ENCODE peak calls at places on chromosomes 1 and 21, in ten cellular contexts. H is H9; G is small intestine; J is CD8-positive, alpha-beta T cell; U is pancreas; X is transverse colon; C is ascending aorta; I is A673; T is psoas muscle; O is breast epithelium. E is an unnamed sample. For H3K4me1, the result is how much of the 10 kb centered on the place peaks cover.

GRCh38 chr1:24364975-24365678 is 46.0 kb downstream of the GRHL3 start:
- DNase-seq in U (no peak), G (no peak), H (no peak), O (no peak), I (peak), T (peak), X (no peak), C (no peak), J (no peak), E (peak)

GRCh38 chr1:22089787-22090186 is 37.3 kb downstream of the CDC42 start:
- DNase-seq in C (no peak), X (no peak), U (no peak), G (no peak), O (no peak), I (no peak), T (no peak), J (no peak), H (no peak), E (no peak)

GRCh38 chr1:25912076-25912831 is 6.0 kb upstream of the STMN1 start:
- DNase-seq in T (no peak), O (no peak), X (no peak), H (no peak), I (no peak), U (no peak), C (no peak), J (no peak), G (no peak), E (no peak)

GRCh38 chr1:7421471-7422075 is 349.5 kb upstream of the VAMP3 start:
- DNase-seq in X (peak), J (no peak), U (no peak), H (no peak), T (no peak), I (no peak), G (no peak), O (peak), C (no peak), E (no peak)

GRCh38 chr1:17654519-17654918 is 100.6 kb upstream of the ACTL8 start:
- DNase-seq in U (no peak), O (no peak), H (no peak), X (no peak), G (no peak), I (no peak), J (no peak), C (no peak), T (no peak), E (no peak)

GRCh38 chr21:19899645-19900044 is 1098.6 kb upstream of the NCAM2 start:
- DNase-seq in X (no peak), H (no peak), U (no peak), T (no peak), C (no peak), G (no peak), I (no peak), J (no peak), O (no peak), E (no peak)

GRCh38 chr1:106121728-106122127 is 934.7 kb upstream of the PRMT6 start:
- DNase-seq in O (no peak), J (no peak), X (no peak), U (no peak), T (no peak), H (no peak), G (no peak), I (no peak), C (no peak), E (no peak)

GRCh38 chr21:44699502-44700001 is 2.6 kb downstream of the KRTAP10-12 start:
- DNase-seq in J (no peak), G (no peak), I (no peak), X (no peak), T (no peak), O (no peak), U (no peak), C (no peak), H (no peak), E (no peak)

GRCh38 chr1:209609403-209610377 is 26.2 kb downstream of the CAMK1G start:
- DNase-seq in U (no peak), J (no peak), O (no peak), H (no peak), C (no peak), I (no peak), T (no peak), G (peak), X (no peak), E (no peak)

GRCh38 chr21:31493350-31493880 is 149.4 kb upstream of the TIAM1 start:
- DNase-seq in G (no peak), I (no peak), X (no peak), T (no peak), O (no peak), J (no peak), U (no peak), H (no peak), C (no peak), E (no peak)

GRCh38 chr1:205518616-205519540 is 14.4 kb downstream of the CDK18 start:
- DNase-seq in O (no peak), C (no peak), G (no peak), J (no peak), X (peak), U (peak), T (no peak), H (no peak), I (peak), E (no peak)

GRCh38 chr21:46431448-46431847 is 27.2 kb upstream of the DIP2A start:
- DNase-seq in O (no peak), X (no peak), J (no peak), H (no peak), U (no peak), T (no peak), I (no peak), G (no peak), C (no peak), E (no peak)

GRCh38 chr21:45844181-45844580 is 137.4 kb upstream of the COL6A1 start:
- DNase-seq in T (no peak), I (no peak), H (peak), X (no peak), O (peak), J (no peak), G (no peak), C (no peak), U (no peak), E (no peak)

GRCh38 chr1:43729816-43730463 is 22.6 kb downstream of the ST3GAL3 start:
- DNase-seq in U (no peak), G (no peak), O (no peak), X (no peak), T (no peak), H (no peak), J (no peak), I (no peak), C (no peak), E (no peak)

GRCh38 chr1:178650950-178651461 is 74.0 kb upstream of the RALGPS2 start:
- DNase-seq in U (no peak), I (no peak), J (no peak), G (peak), T (no peak), O (no peak), X (peak), C (no peak), H (no peak), E (peak)

GRCh38 chr1:16979475-16980327 is 719 bp downstream of the MFAP2 start:
- DNase-seq in X (no peak), H (no peak), C (no peak), T (no peak), J (no peak), O (no peak), G (no peak), I (peak), U (no peak), E (no peak)

GRCh38 chr1:11354893-11355593 is 82.0 kb downstream of the UBIAD1 start:
- DNase-seq in C (no peak), H (no peak), I (no peak), J (no peak), G (no peak), X (no peak), U (no peak), T (no peak), O (no peak), E (no peak)

GRCh38 chr1:50968884-50969610 is 998 bp upstream of the CDKN2C start:
- DNase-seq in C (no peak), J (peak), G (peak), T (peak), I (peak), O (no peak), H (peak), U (peak), X (peak), E (no peak)

GRCh38 chr1:44256762-44257554 is 43.7 kb downstream of the DMAP1 start:
- DNase-seq in G (no peak), C (no peak), T (no peak), I (no peak), U (no peak), J (no peak), X (no peak), O (no peak), H (no peak), E (no peak)

GRCh38 chr1:118945460-118945859 is 42.7 kb downstream of the TBX15 start:
- DNase-seq in C (no peak), J (no peak), T (no peak), U (no peak), I (peak), G (no peak), X (no peak), H (no peak), O (no peak), E (no peak)

DNA sequence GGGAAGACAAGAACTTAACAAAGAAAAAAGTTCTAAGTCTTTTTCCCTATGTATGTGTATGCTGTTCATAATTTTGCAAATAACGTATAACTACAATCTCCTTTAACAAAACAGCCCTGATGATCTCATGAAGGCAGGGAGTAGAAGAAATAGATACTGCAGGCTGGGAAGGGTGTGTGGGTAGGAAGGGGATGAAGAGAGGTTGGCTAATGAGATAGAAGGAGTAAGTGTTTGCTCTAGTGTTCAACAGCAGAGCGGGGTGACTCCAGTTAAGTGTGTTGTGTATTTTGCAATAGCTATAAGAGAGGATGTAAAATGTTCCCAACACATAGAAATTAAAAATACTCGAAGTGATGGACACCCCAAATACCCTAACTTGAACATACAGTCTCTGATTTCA is 20.1 kb downstream of the C1orf198 start:
- DNase-seq in J (no peak), H (no peak), G (no peak), I (no peak), O (no peak), C (no peak), X (no peak), T (no peak), U (no peak), E (no peak)
- H3K4me1 ChIP-seq in J (under half), H (under half), G (under half), I (under half), O (under half), C (half or more), X (under half), T (under half), U (under half), E (under half)

DNA sequence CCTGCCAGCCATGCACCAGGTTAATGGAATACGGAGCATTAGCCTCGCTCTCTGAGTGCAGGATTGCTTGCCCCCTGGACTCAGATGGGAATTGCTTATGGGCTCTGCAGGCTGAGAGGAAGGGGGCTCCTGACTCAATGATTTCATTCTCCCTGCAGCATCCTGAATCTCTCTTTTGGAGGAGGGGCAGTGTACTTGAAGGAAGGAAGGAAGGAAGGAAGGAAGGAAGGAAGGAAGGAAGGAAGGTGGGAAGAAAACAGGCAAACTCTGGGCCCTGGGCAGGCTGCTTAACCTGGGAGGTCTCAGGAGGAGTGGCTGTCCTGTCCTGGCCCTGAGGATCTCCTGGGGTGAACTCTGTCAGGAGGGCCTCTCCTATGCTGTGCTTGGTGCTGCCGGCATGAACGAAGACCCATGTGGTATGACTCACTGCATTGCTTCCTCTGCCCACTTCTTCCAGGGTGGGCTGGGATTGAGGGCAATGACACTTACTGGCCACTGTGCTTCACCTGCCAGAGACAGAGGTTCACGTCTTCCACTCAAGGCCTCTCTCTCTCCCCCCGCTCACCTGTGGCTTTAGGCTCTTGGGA is 257.1 kb upstream of the CSF3R start:
- DNase-seq in C (no peak), U (no peak), G (no peak), T (no peak), J (no peak), O (no peak), I (no peak), H (no peak), X (no peak), E (no peak)
- H3K4me1 ChIP-seq in C (under half), U (under half), G (under half), T (under half), J (under half), O (under half), I (under half), H (under half), X (under half), E (under half)

DNA sequence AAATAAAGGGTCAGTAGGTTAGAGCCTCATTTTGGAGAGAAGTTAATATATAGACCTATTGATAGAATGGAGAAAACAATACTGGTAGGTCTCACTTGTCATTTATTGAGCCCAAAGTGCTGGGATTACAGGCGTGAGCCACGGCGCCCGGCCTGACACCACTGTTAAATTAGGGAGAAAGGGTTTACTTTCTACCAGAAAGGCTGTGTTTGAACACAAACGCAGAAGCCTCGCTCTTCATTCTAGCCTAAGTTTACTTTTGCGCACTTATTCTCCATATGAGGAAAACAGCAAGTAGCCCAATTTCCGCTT is 710 bp upstream of the PRPF3 start:
- DNase-seq in O (no peak), U (no peak), X (no peak), I (peak), T (no peak), H (no peak), G (peak), J (no peak), C (no peak), E (no peak)
- H3K4me1 ChIP-seq in O (under half), U (under half), X (under half), I (under half), T (under half), H (under half), G (under half), J (under half), C (under half), E (under half)

GRCh38 chr1:33332357-33332789 is 11.5 kb upstream of the A3GALT2 start:
- DNase-seq in G (no peak), J (no peak), X (no peak), H (no peak), C (no peak), O (peak), T (peak), U (no peak), I (no peak), E (no peak)
- H3K4me1 ChIP-seq in G (under half), J (under half), X (under half), H (under half), C (half or more), O (under half), T (half or more), U (under half), I (under half), E (under half)

DNA sequence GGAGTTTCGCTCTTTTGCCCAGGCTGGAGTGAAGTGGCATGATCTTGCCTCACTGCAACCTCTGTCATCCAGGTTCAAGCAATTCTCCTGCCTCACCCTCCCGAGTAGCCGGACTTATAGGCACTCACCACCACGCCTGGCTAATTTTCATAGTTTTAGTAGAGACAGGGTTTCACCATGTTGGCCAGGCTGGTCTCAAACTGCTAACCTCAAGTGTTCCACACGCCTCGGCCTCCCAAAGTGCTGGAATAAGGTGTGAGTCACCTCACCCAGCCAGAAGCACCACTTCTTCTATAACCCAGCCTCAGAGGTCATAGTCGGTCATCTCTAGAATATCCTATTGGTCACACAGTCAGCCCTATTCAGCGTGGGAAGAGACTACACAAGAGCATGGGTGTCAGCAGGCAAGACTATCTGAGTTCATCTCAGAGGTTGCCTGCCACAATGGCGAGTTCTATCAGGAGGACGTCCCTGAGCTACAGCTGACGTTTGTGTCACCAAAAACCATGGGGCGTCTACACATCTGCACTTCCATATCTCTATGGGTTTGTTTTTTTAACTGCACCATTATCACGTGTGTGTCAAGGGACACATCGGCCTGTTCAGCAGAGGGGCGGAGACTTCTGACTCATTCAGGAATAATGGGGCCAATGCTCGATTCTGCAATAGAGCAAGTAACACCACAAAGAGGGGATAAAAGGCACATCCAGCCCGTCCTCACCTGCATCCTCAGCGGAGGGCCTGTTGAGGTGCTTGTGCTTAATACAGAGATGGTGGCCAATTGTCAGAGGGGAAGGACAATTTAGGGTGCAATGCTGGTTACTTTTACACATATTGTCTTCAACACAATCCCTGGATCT is 256.3 kb upstream of the IRF2BP2 start:
- DNase-seq in G (peak), H (no peak), O (no peak), J (no peak), T (peak), U (no peak), X (peak), I (peak), C (peak), E (peak)
- H3K4me1 ChIP-seq in G (under half), H (under half), O (under half), J (under half), T (under half), U (under half), X (under half), I (under half), C (under half), E (half or more)

GRCh38 chr21:42225571-42226155 is 6.7 kb downstream of the ABCG1 start:
- DNase-seq in G (no peak), I (no peak), O (no peak), T (no peak), C (no peak), J (no peak), X (no peak), H (no peak), U (no peak), E (no peak)
- H3K4me1 ChIP-seq in G (under half), I (under half), O (under half), T (under half), C (under half), J (under half), X (under half), H (under half), U (under half), E (under half)

GRCh38 chr1:234727018-234727757 is 117.2 kb upstream of the IRF2BP2 start:
- DNase-seq in C (no peak), I (peak), J (no peak), O (no peak), G (no peak), T (no peak), U (no peak), H (no peak), X (no peak), E (peak)
- H3K4me1 ChIP-seq in C (under half), I (half or more), J (half or more), O (under half), G (under half), T (under half), U (under half), H (under half), X (under half), E (half or more)

GRCh38 chr1:204149635-204150565 is 1.9 kb downstream of the ETNK2 start:
- DNase-seq in C (no peak), O (no peak), J (no peak), I (no peak), G (no peak), H (no peak), U (no peak), T (no peak), X (no peak), E (no peak)
- H3K4me1 ChIP-seq in C (under half), O (under half), J (under half), I (under half), G (under half), H (under half), U (under half), T (under half), X (under half), E (under half)

DNA sequence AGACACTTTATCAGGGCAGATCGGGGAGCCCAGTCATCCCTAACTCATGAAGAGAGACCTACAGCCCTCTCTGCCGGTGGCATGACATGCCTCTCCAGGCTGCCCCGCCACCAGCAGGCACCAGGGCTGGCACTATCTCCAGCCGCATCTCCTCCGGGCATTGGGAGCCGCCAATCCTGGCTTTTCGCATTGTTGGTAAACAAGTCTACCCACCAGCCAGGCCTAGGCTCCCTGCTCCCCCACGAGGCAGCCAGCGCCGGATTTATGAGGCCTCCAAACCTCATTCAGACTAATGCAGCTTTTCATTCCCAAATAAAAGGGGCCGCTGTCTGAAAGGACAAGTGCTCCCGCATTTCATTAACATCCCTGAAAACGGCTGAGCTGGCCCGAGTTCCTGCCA is 3.4 kb upstream of the GRIK3 start:
- DNase-seq in U (no peak), H (no peak), O (no peak), I (no peak), T (no peak), C (no peak), G (no peak), J (no peak), X (no peak), E (no peak)
- H3K4me1 ChIP-seq in U (under half), H (under half), O (under half), I (under half), T (under half), C (under half), G (under half), J (under half), X (under half), E (under half)

E was measured in PC-9.